ENCODE peak calls at places on chromosomes 7 and 10, in seven cellular contexts. X is left lung; G is CD8-positive, alpha-beta memory T cell; C is colonic mucosa; Y is pancreas; R is HAP-1; M is fibroblast of lung. Z is an unnamed sample. For H3K9me3, the result is how much of the 10 kb centered on the place peaks cover.

GRCh38 chr7:151717415-151717814 is 159.5 kb downstream of the PRKAG2 start:
- DNase-seq in X (peak), G (no peak), C (peak), Y (peak), R (no peak), M (no peak), Z (no peak)

GRCh38 chr7:96308253-96308949 is 13.5 kb downstream of the SLC25A13 start:
- DNase-seq in X (no peak), G (no peak), C (no peak), Y (no peak), R (no peak), M (no peak), Z (no peak)

GRCh38 chr10:69965086-69965485 is 87.6 kb upstream of the MACROH2A2 start:
- DNase-seq in X (no peak), G (no peak), C (peak), Y (no peak), R (no peak), M (no peak), Z (no peak)

GRCh38 chr7:124724516-124725192 is 40.9 kb downstream of the GPR37 start:
- DNase-seq in X (no peak), G (no peak), C (no peak), Y (no peak), R (peak), M (no peak), Z (no peak)

GRCh38 chr10:129161184-129161583 is 305.9 kb upstream of the MGMT start:
- DNase-seq in X (no peak), G (no peak), C (no peak), Y (no peak), R (peak), M (no peak), Z (no peak)

GRCh38 chr10:57973451-57973850 is 294.2 kb downstream of the IPMK start:
- DNase-seq in X (no peak), G (no peak), C (no peak), Y (no peak), R (no peak), M (peak), Z (no peak)

GRCh38 chr7:131556055-131556911 is at the start of gene PODXL:
- DNase-seq in X (peak), G (peak), C (peak), Y (peak), R (peak), M (peak), Z (no peak)

GRCh38 chr10:128422999-128423398 is 296.8 kb upstream of the MKI67 start:
- DNase-seq in X (no peak), G (no peak), C (no peak), Y (no peak), R (no peak), M (no peak), Z (no peak)

GRCh38 chr10:1369197-1369596 is 313.0 kb downstream of the WDR37 start:
- DNase-seq in X (no peak), G (no peak), C (peak), Y (no peak), R (no peak), M (no peak), Z (no peak)

GRCh38 chr7:36344618-36345017 is 45.0 kb upstream of the ANLN start:
- DNase-seq in X (no peak), G (no peak), C (no peak), Y (no peak), R (no peak), M (no peak), Z (no peak)

GRCh38 chr10:52351911-52352310 is 37.8 kb downstream of the DKK1 start:
- DNase-seq in X (no peak), G (no peak), C (no peak), Y (no peak), R (no peak), M (peak), Z (no peak)

GRCh38 chr10:95693331-95693667 is 428 bp downstream of the TCTN3 start:
- DNase-seq in X (no peak), G (no peak), C (peak), Y (no peak), R (no peak), M (peak), Z (no peak)

GRCh38 chr10:7563368-7563767 is 103.4 kb downstream of the ITIH5 start:
- DNase-seq in X (no peak), G (no peak), C (peak), Y (no peak), R (no peak), M (peak), Z (no peak)

GRCh38 chr7:74439546-74439945 is 14.2 kb upstream of the GTF2IRD1 start:
- DNase-seq in X (no peak), G (no peak), C (no peak), Y (no peak), R (no peak), M (no peak), Z (no peak)

GRCh38 chr10:23516530-23516929 is 77.7 kb downstream of the OTUD1 start:
- DNase-seq in X (no peak), G (no peak), C (no peak), Y (no peak), R (no peak), M (peak), Z (no peak)

GRCh38 chr10:23158370-23158769 is 33.7 kb upstream of the PTF1A start:
- DNase-seq in X (no peak), G (peak), C (peak), Y (peak), R (peak), M (peak), Z (peak)

GRCh38 chr7:18457832-18458231 is 37.7 kb upstream of the HDAC9 start:
- DNase-seq in X (no peak), G (no peak), C (no peak), Y (no peak), R (no peak), M (no peak), Z (no peak)

GRCh38 chr7:519974-520458 is 370 bp upstream of the PDGFA start:
- DNase-seq in X (no peak), G (no peak), C (no peak), Y (peak), R (peak), M (peak), Z (no peak)

GRCh38 chr10:126407831-126408230 is 19.6 kb upstream of the ADAM12 start:
- DNase-seq in X (no peak), G (no peak), C (no peak), Y (no peak), R (no peak), M (peak), Z (no peak)

GRCh38 chr10:86592413-86592812 is 61.9 kb upstream of the OPN4 start:
- DNase-seq in X (no peak), G (no peak), C (no peak), Y (no peak), R (no peak), M (no peak), Z (no peak)

GRCh38 chr10:5199398-5199797 is 2.8 kb downstream of the AKR1C4 start:
- DNase-seq in X (no peak), G (no peak), C (no peak), Y (no peak), R (no peak), M (no peak), Z (no peak)

GRCh38 chr7:43938892-43939482 is 12.8 kb downstream of the UBE2D4 start:
- DNase-seq in X (no peak), G (no peak), C (no peak), Y (peak), R (no peak), M (no peak), Z (no peak)

GRCh38 chr10:122419890-122420623 is 34.4 kb upstream of the ARMS2 start:
- DNase-seq in X (no peak), G (no peak), C (no peak), Y (no peak), R (no peak), M (peak), Z (no peak)

GRCh38 chr7:36190447-36191291 is 37.6 kb downstream of the EEPD1 start:
- DNase-seq in X (peak), G (no peak), C (no peak), Y (no peak), R (no peak), M (no peak), Z (no peak)

GRCh38 chr7:157355784-157356511 is 19.1 kb downstream of the DNAJB6 start:
- DNase-seq in X (no peak), G (no peak), C (no peak), Y (no peak), R (no peak), M (peak), Z (no peak)

GRCh38 chr10:58280982-58281752 is 12.2 kb downstream of the CISD1 start:
- DNase-seq in X (no peak), G (no peak), C (no peak), Y (no peak), R (no peak), M (peak), Z (no peak)

GRCh38 chr7:25786958-25787730 is 364.9 kb upstream of the NFE2L3 start:
- DNase-seq in X (no peak), G (no peak), C (no peak), Y (no peak), R (no peak), M (no peak), Z (no peak)

GRCh38 chr7:140035400-140036223 is 27.1 kb downstream of the PARP12 start:
- DNase-seq in X (no peak), G (no peak), C (no peak), Y (no peak), R (no peak), M (peak), Z (no peak)

GRCh38 chr10:110764378-110764777 is 107.3 kb upstream of the PDCD4 start:
- DNase-seq in X (no peak), G (no peak), C (no peak), Y (no peak), R (no peak), M (no peak), Z (no peak)
- H3K4me3 ChIP-seq in X (no peak), G (no peak), C (no peak), Y (no peak), R (no peak), M (no peak), Z (no peak)

DNA sequence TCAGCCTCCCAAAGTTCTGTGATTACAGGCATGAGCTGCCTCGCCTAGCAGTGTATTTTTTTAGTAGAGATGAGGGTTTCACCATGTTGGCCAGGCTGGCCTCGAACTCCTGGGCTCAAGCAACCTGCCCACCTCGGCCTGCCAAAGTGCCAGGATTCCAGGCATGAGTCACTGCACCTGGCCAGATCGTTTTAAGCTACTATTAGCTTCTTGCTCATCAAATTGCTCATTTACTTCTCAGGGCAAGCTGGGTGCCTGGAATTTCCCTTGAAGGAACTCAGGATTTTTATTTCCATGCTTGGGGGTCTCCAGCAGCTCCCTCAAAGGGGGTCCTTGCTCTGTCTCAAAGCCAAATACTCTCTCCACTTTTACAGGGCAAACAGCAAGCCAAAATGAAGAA is 798.0 kb upstream of the AUTS2 start:
- DNase-seq in X (no peak), G (no peak), C (no peak), Y (no peak), R (no peak), M (peak), Z (no peak)
- H3K9me3 ChIP-seq in X (under half), G (under half), C (under half), Y (under half), R (under half), M (under half), Z (under half)

DNA sequence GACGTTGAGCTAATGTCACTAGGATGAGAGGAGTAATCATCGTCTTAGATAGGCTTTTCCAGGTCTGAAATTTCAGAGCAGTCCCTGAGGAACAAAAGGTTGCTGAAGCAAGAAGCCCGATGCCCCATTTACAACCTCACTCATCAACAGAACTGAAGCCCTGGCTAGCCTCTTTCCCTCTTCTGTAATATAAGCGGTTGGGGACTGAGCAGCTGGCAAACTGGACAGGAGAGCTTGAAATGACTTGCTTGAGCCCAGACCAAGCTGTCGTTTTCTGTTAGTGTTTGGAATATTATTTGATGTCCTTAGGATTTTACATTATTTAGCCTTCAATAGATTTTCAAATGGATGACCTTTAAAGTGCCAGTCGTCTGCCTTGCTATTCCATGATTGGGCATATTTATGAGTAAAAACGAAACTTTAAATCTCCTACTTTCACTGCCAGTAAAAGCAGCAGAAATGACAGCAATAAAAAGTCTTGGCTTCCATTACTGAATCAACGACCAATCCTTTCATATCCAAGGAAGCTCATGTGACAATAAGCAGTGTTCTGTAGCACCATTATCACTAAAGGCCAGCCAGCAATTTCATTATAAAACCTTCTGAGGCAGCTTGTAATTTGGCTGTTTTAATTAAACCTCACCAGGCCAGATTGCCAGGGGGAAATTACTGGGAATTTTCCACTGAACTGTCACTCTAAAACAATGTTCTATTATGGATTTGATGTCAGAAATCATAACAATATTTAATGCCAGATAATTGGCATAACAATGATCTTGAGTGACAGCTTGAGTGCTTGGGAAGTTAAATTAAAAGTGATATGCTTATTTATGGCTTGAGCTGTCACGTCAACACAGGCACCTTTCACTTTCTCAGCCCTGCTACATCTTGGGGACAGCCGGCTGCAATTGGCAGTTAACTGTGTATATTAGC is 85.9 kb downstream of the LSMEM1 start:
- DNase-seq in X (no peak), G (no peak), C (peak), Y (no peak), R (no peak), M (no peak), Z (no peak)
- H3K4me3 ChIP-seq in X (no peak), G (no peak), C (no peak), Y (no peak), R (no peak), M (peak), Z (no peak)

GRCh38 chr10:35226507-35226906 is 99.9 kb downstream of the CREM start:
- DNase-seq in X (no peak), G (no peak), C (no peak), Y (no peak), R (no peak), M (no peak), Z (no peak)
- H3K9me3 ChIP-seq in X (under half), G (under half), C (under half), Y (under half), R (under half), M (under half), Z (under half)

GRCh38 chr7:57328457-57328856 is 121.5 kb upstream of the ZNF716 start:
- DNase-seq in X (no peak), G (no peak), C (no peak), Y (no peak), R (no peak), M (no peak), Z (no peak)
- H3K4me3 ChIP-seq in X (no peak), G (no peak), C (no peak), Y (no peak), R (no peak), M (no peak), Z (no peak)

GRCh38 chr7:139011373-139011772 is 24.5 kb downstream of the ZC3HAV1L start:
- DNase-seq in X (no peak), G (no peak), C (no peak), Y (no peak), R (no peak), M (no peak), Z (no peak)
- H3K9me3 ChIP-seq in X (under half), G (under half), C (under half), Y (under half), R (under half), M (under half), Z (under half)

GRCh38 chr10:11604742-11605650 is 6.5 kb downstream of the USP6NL start:
- DNase-seq in X (no peak), G (peak), C (no peak), Y (no peak), R (no peak), M (no peak), Z (no peak)
- H3K4me3 ChIP-seq in X (no peak), G (peak), C (no peak), Y (no peak), R (no peak), M (peak), Z (no peak)

GRCh38 chr7:64869912-64870562 is 33.0 kb upstream of the ZNF273 start:
- DNase-seq in X (no peak), G (no peak), C (peak), Y (no peak), R (no peak), M (no peak), Z (no peak)
- H3K9me3 ChIP-seq in X (under half), G (under half), C (under half), Y (under half), R (under half), M (under half), Z (under half)

Z was measured in SK-N-MC.